ENCODE peak calls at places on chromosomes 1 and 21, in five cellular contexts. One of them, this sample, is unnamed.
A peak's percentile ranks its signal among the peaks of the same experiment; 100 is the strongest.

GRCh38 chr1:21084111-21084510 is 92.6 kb downstream of the EIF4G3 start:
- DNase-seq in activated CD4-positive, alpha-beta T cell treated with anti-CD3 and anti-CD28 coated beads, Interleukin-2, amount 50 U/mL, for 1 hour: no peak
- DNase-seq in neuronal stem cell: no peak
- DNase-seq in GM13977: no peak
- DNase-seq in activated T-helper 1 cell treated with anti-CD3 and anti-CD28 coated beads, Interleukin-12 subunit alpha, Interleukin-12 subunit beta, Interleukin-2, Interleukin-4 antibody, amounts not matched to agents 30 ng/mL and 10 ng/mL and 1 ng/mL, durations not matched to agents 14 hours and 24 hours and 36 hours: no peak
- DNase-seq in this sample: no peak

GRCh38 chr1:106319611-106320010 is 736.9 kb upstream of the PRMT6 start:
- DNase-seq in activated CD4-positive, alpha-beta T cell treated with anti-CD3 and anti-CD28 coated beads, Interleukin-2, amount 50 U/mL, for 1 hour: no peak
- DNase-seq in neuronal stem cell: no peak
- DNase-seq in GM13977: no peak
- DNase-seq in activated T-helper 1 cell treated with anti-CD3 and anti-CD28 coated beads, Interleukin-12 subunit alpha, Interleukin-12 subunit beta, Interleukin-2, Interleukin-4 antibody, amounts not matched to agents 30 ng/mL and 10 ng/mL and 1 ng/mL, durations not matched to agents 14 hours and 24 hours and 36 hours: no peak
- DNase-seq in this sample: no peak

GRCh38 chr1:170321113-170321512 is 175.4 kb downstream of the NTMT2 start:
- DNase-seq in activated CD4-positive, alpha-beta T cell treated with anti-CD3 and anti-CD28 coated beads, Interleukin-2, amount 50 U/mL, for 1 hour: no peak
- DNase-seq in neuronal stem cell: no peak
- DNase-seq in GM13977: no peak
- DNase-seq in activated T-helper 1 cell treated with anti-CD3 and anti-CD28 coated beads, Interleukin-12 subunit alpha, Interleukin-12 subunit beta, Interleukin-2, Interleukin-4 antibody, amounts not matched to agents 30 ng/mL and 10 ng/mL and 1 ng/mL, durations not matched to agents 14 hours and 24 hours and 36 hours: no peak
- DNase-seq in this sample: no peak

GRCh38 chr1:9426291-9426711 is 113.0 kb upstream of the SLC25A33 start:
- DNase-seq in activated CD4-positive, alpha-beta T cell treated with anti-CD3 and anti-CD28 coated beads, Interleukin-2, amount 50 U/mL, for 1 hour: peak; percentile 77
- DNase-seq in neuronal stem cell: no peak
- DNase-seq in GM13977: peak; percentile 82
- DNase-seq in activated T-helper 1 cell treated with anti-CD3 and anti-CD28 coated beads, Interleukin-12 subunit alpha, Interleukin-12 subunit beta, Interleukin-2, Interleukin-4 antibody, amounts not matched to agents 30 ng/mL and 10 ng/mL and 1 ng/mL, durations not matched to agents 14 hours and 24 hours and 36 hours: peak; percentile 76
- DNase-seq in this sample: peak; percentile 56

GRCh38 chr21:38273745-38274544 is 17.2 kb downstream of the KCNJ15 start:
- DNase-seq in activated CD4-positive, alpha-beta T cell treated with anti-CD3 and anti-CD28 coated beads, Interleukin-2, amount 50 U/mL, for 1 hour: no peak
- DNase-seq in neuronal stem cell: no peak
- DNase-seq in GM13977: no peak
- DNase-seq in activated T-helper 1 cell treated with anti-CD3 and anti-CD28 coated beads, Interleukin-12 subunit alpha, Interleukin-12 subunit beta, Interleukin-2, Interleukin-4 antibody, amounts not matched to agents 30 ng/mL and 10 ng/mL and 1 ng/mL, durations not matched to agents 14 hours and 24 hours and 36 hours: no peak
- DNase-seq in this sample: no peak

GRCh38 chr1:34407140-34407539 is 230.4 kb downstream of the C1orf94 start:
- DNase-seq in activated CD4-positive, alpha-beta T cell treated with anti-CD3 and anti-CD28 coated beads, Interleukin-2, amount 50 U/mL, for 1 hour: no peak
- DNase-seq in neuronal stem cell: no peak
- DNase-seq in GM13977: no peak
- DNase-seq in activated T-helper 1 cell treated with anti-CD3 and anti-CD28 coated beads, Interleukin-12 subunit alpha, Interleukin-12 subunit beta, Interleukin-2, Interleukin-4 antibody, amounts not matched to agents 30 ng/mL and 10 ng/mL and 1 ng/mL, durations not matched to agents 14 hours and 24 hours and 36 hours: no peak
- DNase-seq in this sample: no peak

GRCh38 chr1:27487927-27488522 is 1.9 kb downstream of the WASF2 start:
- DNase-seq in activated CD4-positive, alpha-beta T cell treated with anti-CD3 and anti-CD28 coated beads, Interleukin-2, amount 50 U/mL, for 1 hour: no peak
- DNase-seq in neuronal stem cell: no peak
- DNase-seq in GM13977: peak; percentile 24
- DNase-seq in activated T-helper 1 cell treated with anti-CD3 and anti-CD28 coated beads, Interleukin-12 subunit alpha, Interleukin-12 subunit beta, Interleukin-2, Interleukin-4 antibody, amounts not matched to agents 30 ng/mL and 10 ng/mL and 1 ng/mL, durations not matched to agents 14 hours and 24 hours and 36 hours: no peak
- DNase-seq in this sample: no peak

GRCh38 chr1:63732666-63733065 is 41.2 kb upstream of the ROR1 start:
- DNase-seq in activated CD4-positive, alpha-beta T cell treated with anti-CD3 and anti-CD28 coated beads, Interleukin-2, amount 50 U/mL, for 1 hour: no peak
- DNase-seq in neuronal stem cell: no peak
- DNase-seq in GM13977: no peak
- DNase-seq in activated T-helper 1 cell treated with anti-CD3 and anti-CD28 coated beads, Interleukin-12 subunit alpha, Interleukin-12 subunit beta, Interleukin-2, Interleukin-4 antibody, amounts not matched to agents 30 ng/mL and 10 ng/mL and 1 ng/mL, durations not matched to agents 14 hours and 24 hours and 36 hours: no peak
- DNase-seq in this sample: no peak

GRCh38 chr21:44434568-44434925 is 20.8 kb upstream of the LRRC3 start:
- DNase-seq in activated CD4-positive, alpha-beta T cell treated with anti-CD3 and anti-CD28 coated beads, Interleukin-2, amount 50 U/mL, for 1 hour: no peak
- DNase-seq in neuronal stem cell: no peak
- DNase-seq in GM13977: no peak
- DNase-seq in activated T-helper 1 cell treated with anti-CD3 and anti-CD28 coated beads, Interleukin-12 subunit alpha, Interleukin-12 subunit beta, Interleukin-2, Interleukin-4 antibody, amounts not matched to agents 30 ng/mL and 10 ng/mL and 1 ng/mL, durations not matched to agents 14 hours and 24 hours and 36 hours: no peak
- DNase-seq in this sample: no peak

GRCh38 chr1:118861216-118861615 is 126.9 kb downstream of the TBX15 start:
- DNase-seq in activated CD4-positive, alpha-beta T cell treated with anti-CD3 and anti-CD28 coated beads, Interleukin-2, amount 50 U/mL, for 1 hour: no peak
- DNase-seq in neuronal stem cell: no peak
- DNase-seq in GM13977: no peak
- DNase-seq in activated T-helper 1 cell treated with anti-CD3 and anti-CD28 coated beads, Interleukin-12 subunit alpha, Interleukin-12 subunit beta, Interleukin-2, Interleukin-4 antibody, amounts not matched to agents 30 ng/mL and 10 ng/mL and 1 ng/mL, durations not matched to agents 14 hours and 24 hours and 36 hours: no peak
- DNase-seq in this sample: no peak

GRCh38 chr1:58739851-58740466 is 40.1 kb upstream of the MYSM1 start:
- DNase-seq in activated CD4-positive, alpha-beta T cell treated with anti-CD3 and anti-CD28 coated beads, Interleukin-2, amount 50 U/mL, for 1 hour: no peak
- DNase-seq in neuronal stem cell: peak; percentile 52
- DNase-seq in GM13977: peak; percentile 70
- DNase-seq in activated T-helper 1 cell treated with anti-CD3 and anti-CD28 coated beads, Interleukin-12 subunit alpha, Interleukin-12 subunit beta, Interleukin-2, Interleukin-4 antibody, amounts not matched to agents 30 ng/mL and 10 ng/mL and 1 ng/mL, durations not matched to agents 14 hours and 24 hours and 36 hours: no peak
- DNase-seq in this sample: no peak

GRCh38 chr1:240242601-240243144 is 151.0 kb downstream of the FMN2 start:
- DNase-seq in activated CD4-positive, alpha-beta T cell treated with anti-CD3 and anti-CD28 coated beads, Interleukin-2, amount 50 U/mL, for 1 hour: no peak
- DNase-seq in neuronal stem cell: no peak
- DNase-seq in GM13977: no peak
- DNase-seq in activated T-helper 1 cell treated with anti-CD3 and anti-CD28 coated beads, Interleukin-12 subunit alpha, Interleukin-12 subunit beta, Interleukin-2, Interleukin-4 antibody, amounts not matched to agents 30 ng/mL and 10 ng/mL and 1 ng/mL, durations not matched to agents 14 hours and 24 hours and 36 hours: no peak
- DNase-seq in this sample: no peak

GRCh38 chr1:155085504-155086181 is 7.0 kb downstream of the EFNA3 start:
- DNase-seq in activated CD4-positive, alpha-beta T cell treated with anti-CD3 and anti-CD28 coated beads, Interleukin-2, amount 50 U/mL, for 1 hour: peak; percentile 75
- DNase-seq in neuronal stem cell: no peak
- DNase-seq in GM13977: no peak
- DNase-seq in activated T-helper 1 cell treated with anti-CD3 and anti-CD28 coated beads, Interleukin-12 subunit alpha, Interleukin-12 subunit beta, Interleukin-2, Interleukin-4 antibody, amounts not matched to agents 30 ng/mL and 10 ng/mL and 1 ng/mL, durations not matched to agents 14 hours and 24 hours and 36 hours: peak; percentile 59
- DNase-seq in this sample: peak; percentile 82

GRCh38 chr1:167755568-167756145 is 33.9 kb downstream of the MPZL1 start:
- DNase-seq in activated CD4-positive, alpha-beta T cell treated with anti-CD3 and anti-CD28 coated beads, Interleukin-2, amount 50 U/mL, for 1 hour: no peak
- DNase-seq in neuronal stem cell: no peak
- DNase-seq in GM13977: no peak
- DNase-seq in activated T-helper 1 cell treated with anti-CD3 and anti-CD28 coated beads, Interleukin-12 subunit alpha, Interleukin-12 subunit beta, Interleukin-2, Interleukin-4 antibody, amounts not matched to agents 30 ng/mL and 10 ng/mL and 1 ng/mL, durations not matched to agents 14 hours and 24 hours and 36 hours: no peak
- DNase-seq in this sample: no peak

GRCh38 chr21:44880762-44881585 is 7.5 kb upstream of the PTTG1IP start:
- DNase-seq in activated CD4-positive, alpha-beta T cell treated with anti-CD3 and anti-CD28 coated beads, Interleukin-2, amount 50 U/mL, for 1 hour: no peak
- DNase-seq in neuronal stem cell: no peak
- DNase-seq in GM13977: no peak
- DNase-seq in activated T-helper 1 cell treated with anti-CD3 and anti-CD28 coated beads, Interleukin-12 subunit alpha, Interleukin-12 subunit beta, Interleukin-2, Interleukin-4 antibody, amounts not matched to agents 30 ng/mL and 10 ng/mL and 1 ng/mL, durations not matched to agents 14 hours and 24 hours and 36 hours: no peak
- DNase-seq in this sample: no peak

GRCh38 chr1:208103821-208104513 is 140.2 kb downstream of the PLXNA2 start:
- DNase-seq in activated CD4-positive, alpha-beta T cell treated with anti-CD3 and anti-CD28 coated beads, Interleukin-2, amount 50 U/mL, for 1 hour: no peak
- DNase-seq in neuronal stem cell: no peak
- DNase-seq in GM13977: no peak
- DNase-seq in activated T-helper 1 cell treated with anti-CD3 and anti-CD28 coated beads, Interleukin-12 subunit alpha, Interleukin-12 subunit beta, Interleukin-2, Interleukin-4 antibody, amounts not matched to agents 30 ng/mL and 10 ng/mL and 1 ng/mL, durations not matched to agents 14 hours and 24 hours and 36 hours: no peak
- DNase-seq in this sample: no peak

GRCh38 chr1:201264072-201264471 is 19.2 kb upstream of the PKP1 start:
- DNase-seq in activated CD4-positive, alpha-beta T cell treated with anti-CD3 and anti-CD28 coated beads, Interleukin-2, amount 50 U/mL, for 1 hour: no peak
- DNase-seq in neuronal stem cell: no peak
- DNase-seq in GM13977: no peak
- DNase-seq in activated T-helper 1 cell treated with anti-CD3 and anti-CD28 coated beads, Interleukin-12 subunit alpha, Interleukin-12 subunit beta, Interleukin-2, Interleukin-4 antibody, amounts not matched to agents 30 ng/mL and 10 ng/mL and 1 ng/mL, durations not matched to agents 14 hours and 24 hours and 36 hours: no peak
- DNase-seq in this sample: no peak

GRCh38 chr1:183932412-183932811 is 105.1 kb downstream of the COLGALT2 start:
- DNase-seq in activated CD4-positive, alpha-beta T cell treated with anti-CD3 and anti-CD28 coated beads, Interleukin-2, amount 50 U/mL, for 1 hour: no peak
- DNase-seq in neuronal stem cell: no peak
- DNase-seq in GM13977: no peak
- DNase-seq in activated T-helper 1 cell treated with anti-CD3 and anti-CD28 coated beads, Interleukin-12 subunit alpha, Interleukin-12 subunit beta, Interleukin-2, Interleukin-4 antibody, amounts not matched to agents 30 ng/mL and 10 ng/mL and 1 ng/mL, durations not matched to agents 14 hours and 24 hours and 36 hours: no peak
- DNase-seq in this sample: no peak

GRCh38 chr1:42214447-42214871 is 49.9 kb upstream of the GUCA2A start:
- DNase-seq in activated CD4-positive, alpha-beta T cell treated with anti-CD3 and anti-CD28 coated beads, Interleukin-2, amount 50 U/mL, for 1 hour: no peak
- DNase-seq in neuronal stem cell: no peak
- DNase-seq in GM13977: no peak
- DNase-seq in activated T-helper 1 cell treated with anti-CD3 and anti-CD28 coated beads, Interleukin-12 subunit alpha, Interleukin-12 subunit beta, Interleukin-2, Interleukin-4 antibody, amounts not matched to agents 30 ng/mL and 10 ng/mL and 1 ng/mL, durations not matched to agents 14 hours and 24 hours and 36 hours: no peak
- DNase-seq in this sample: no peak

GRCh38 chr21:37430184-37430821 is 63.7 kb downstream of the DYRK1A start:
- DNase-seq in activated CD4-positive, alpha-beta T cell treated with anti-CD3 and anti-CD28 coated beads, Interleukin-2, amount 50 U/mL, for 1 hour: no peak
- DNase-seq in neuronal stem cell: no peak
- DNase-seq in GM13977: no peak
- DNase-seq in activated T-helper 1 cell treated with anti-CD3 and anti-CD28 coated beads, Interleukin-12 subunit alpha, Interleukin-12 subunit beta, Interleukin-2, Interleukin-4 antibody, amounts not matched to agents 30 ng/mL and 10 ng/mL and 1 ng/mL, durations not matched to agents 14 hours and 24 hours and 36 hours: no peak
- DNase-seq in this sample: no peak

GRCh38 chr1:211536606-211537005 is 42.4 kb downstream of the SLC30A1 start:
- DNase-seq in activated CD4-positive, alpha-beta T cell treated with anti-CD3 and anti-CD28 coated beads, Interleukin-2, amount 50 U/mL, for 1 hour: no peak
- DNase-seq in neuronal stem cell: no peak
- DNase-seq in GM13977: no peak
- DNase-seq in activated T-helper 1 cell treated with anti-CD3 and anti-CD28 coated beads, Interleukin-12 subunit alpha, Interleukin-12 subunit beta, Interleukin-2, Interleukin-4 antibody, amounts not matched to agents 30 ng/mL and 10 ng/mL and 1 ng/mL, durations not matched to agents 14 hours and 24 hours and 36 hours: no peak
- DNase-seq in this sample: no peak

GRCh38 chr1:61536722-61537121 is 188.2 kb downstream of the TM2D1 start:
- DNase-seq in activated CD4-positive, alpha-beta T cell treated with anti-CD3 and anti-CD28 coated beads, Interleukin-2, amount 50 U/mL, for 1 hour: no peak
- DNase-seq in neuronal stem cell: no peak
- DNase-seq in GM13977: no peak
- DNase-seq in activated T-helper 1 cell treated with anti-CD3 and anti-CD28 coated beads, Interleukin-12 subunit alpha, Interleukin-12 subunit beta, Interleukin-2, Interleukin-4 antibody, amounts not matched to agents 30 ng/mL and 10 ng/mL and 1 ng/mL, durations not matched to agents 14 hours and 24 hours and 36 hours: no peak
- DNase-seq in this sample: no peak

GRCh38 chr21:41054206-41054605 is 113.8 kb upstream of the BACE2 start:
- DNase-seq in activated CD4-positive, alpha-beta T cell treated with anti-CD3 and anti-CD28 coated beads, Interleukin-2, amount 50 U/mL, for 1 hour: no peak
- DNase-seq in neuronal stem cell: no peak
- DNase-seq in GM13977: no peak
- DNase-seq in activated T-helper 1 cell treated with anti-CD3 and anti-CD28 coated beads, Interleukin-12 subunit alpha, Interleukin-12 subunit beta, Interleukin-2, Interleukin-4 antibody, amounts not matched to agents 30 ng/mL and 10 ng/mL and 1 ng/mL, durations not matched to agents 14 hours and 24 hours and 36 hours: no peak
- DNase-seq in this sample: no peak

GRCh38 chr1:36203554-36204346 is 20.5 kb upstream of the THRAP3 start:
- DNase-seq in activated CD4-positive, alpha-beta T cell treated with anti-CD3 and anti-CD28 coated beads, Interleukin-2, amount 50 U/mL, for 1 hour: no peak
- DNase-seq in neuronal stem cell: no peak
- DNase-seq in GM13977: no peak
- DNase-seq in activated T-helper 1 cell treated with anti-CD3 and anti-CD28 coated beads, Interleukin-12 subunit alpha, Interleukin-12 subunit beta, Interleukin-2, Interleukin-4 antibody, amounts not matched to agents 30 ng/mL and 10 ng/mL and 1 ng/mL, durations not matched to agents 14 hours and 24 hours and 36 hours: no peak
- DNase-seq in this sample: no peak

GRCh38 chr21:26169061-26169610 is 1.4 kb downstream of the APP start:
- DNase-seq in activated CD4-positive, alpha-beta T cell treated with anti-CD3 and anti-CD28 coated beads, Interleukin-2, amount 50 U/mL, for 1 hour: peak; percentile 42
- DNase-seq in neuronal stem cell: peak; percentile 37
- DNase-seq in GM13977: peak; percentile 79
- DNase-seq in activated T-helper 1 cell treated with anti-CD3 and anti-CD28 coated beads, Interleukin-12 subunit alpha, Interleukin-12 subunit beta, Interleukin-2, Interleukin-4 antibody, amounts not matched to agents 30 ng/mL and 10 ng/mL and 1 ng/mL, durations not matched to agents 14 hours and 24 hours and 36 hours: peak; percentile 25
- DNase-seq in this sample: peak; percentile 21

GRCh38 chr21:38818336-38818723 is 12.6 kb downstream of the ETS2 start:
- DNase-seq in activated CD4-positive, alpha-beta T cell treated with anti-CD3 and anti-CD28 coated beads, Interleukin-2, amount 50 U/mL, for 1 hour: no peak
- DNase-seq in neuronal stem cell: no peak
- DNase-seq in GM13977: no peak
- DNase-seq in activated T-helper 1 cell treated with anti-CD3 and anti-CD28 coated beads, Interleukin-12 subunit alpha, Interleukin-12 subunit beta, Interleukin-2, Interleukin-4 antibody, amounts not matched to agents 30 ng/mL and 10 ng/mL and 1 ng/mL, durations not matched to agents 14 hours and 24 hours and 36 hours: no peak
- DNase-seq in this sample: no peak

GRCh38 chr1:156489166-156489934 is 11.2 kb downstream of the MEF2D start:
- DNase-seq in activated CD4-positive, alpha-beta T cell treated with anti-CD3 and anti-CD28 coated beads, Interleukin-2, amount 50 U/mL, for 1 hour: peak; percentile 36
- DNase-seq in neuronal stem cell: no peak
- DNase-seq in GM13977: no peak
- DNase-seq in activated T-helper 1 cell treated with anti-CD3 and anti-CD28 coated beads, Interleukin-12 subunit alpha, Interleukin-12 subunit beta, Interleukin-2, Interleukin-4 antibody, amounts not matched to agents 30 ng/mL and 10 ng/mL and 1 ng/mL, durations not matched to agents 14 hours and 24 hours and 36 hours: no peak
- DNase-seq in this sample: peak; percentile 67

GRCh38 chr1:2137257-2138121 is 57.1 kb downstream of the FAAP20 start:
- DNase-seq in activated CD4-positive, alpha-beta T cell treated with anti-CD3 and anti-CD28 coated beads, Interleukin-2, amount 50 U/mL, for 1 hour: no peak
- DNase-seq in neuronal stem cell: no peak
- DNase-seq in GM13977: no peak
- DNase-seq in activated T-helper 1 cell treated with anti-CD3 and anti-CD28 coated beads, Interleukin-12 subunit alpha, Interleukin-12 subunit beta, Interleukin-2, Interleukin-4 antibody, amounts not matched to agents 30 ng/mL and 10 ng/mL and 1 ng/mL, durations not matched to agents 14 hours and 24 hours and 36 hours: no peak
- DNase-seq in this sample: no peak

GRCh38 chr1:232937741-232938375 is 12.6 kb upstream of the NTPCR start:
- DNase-seq in activated CD4-positive, alpha-beta T cell treated with anti-CD3 and anti-CD28 coated beads, Interleukin-2, amount 50 U/mL, for 1 hour: no peak
- DNase-seq in neuronal stem cell: no peak
- DNase-seq in GM13977: no peak
- DNase-seq in activated T-helper 1 cell treated with anti-CD3 and anti-CD28 coated beads, Interleukin-12 subunit alpha, Interleukin-12 subunit beta, Interleukin-2, Interleukin-4 antibody, amounts not matched to agents 30 ng/mL and 10 ng/mL and 1 ng/mL, durations not matched to agents 14 hours and 24 hours and 36 hours: no peak
- DNase-seq in this sample: no peak

GRCh38 chr1:3391711-3392110 is 62.8 kb upstream of the ARHGEF16 start:
- DNase-seq in activated CD4-positive, alpha-beta T cell treated with anti-CD3 and anti-CD28 coated beads, Interleukin-2, amount 50 U/mL, for 1 hour: no peak
- DNase-seq in neuronal stem cell: peak; percentile 47
- DNase-seq in GM13977: no peak
- DNase-seq in activated T-helper 1 cell treated with anti-CD3 and anti-CD28 coated beads, Interleukin-12 subunit alpha, Interleukin-12 subunit beta, Interleukin-2, Interleukin-4 antibody, amounts not matched to agents 30 ng/mL and 10 ng/mL and 1 ng/mL, durations not matched to agents 14 hours and 24 hours and 36 hours: no peak
- DNase-seq in this sample: no peak

GRCh38 chr1:66302810-66303209 is 231.1 kb upstream of the SGIP1 start:
- DNase-seq in activated CD4-positive, alpha-beta T cell treated with anti-CD3 and anti-CD28 coated beads, Interleukin-2, amount 50 U/mL, for 1 hour: no peak
- DNase-seq in neuronal stem cell: no peak
- DNase-seq in GM13977: no peak
- DNase-seq in activated T-helper 1 cell treated with anti-CD3 and anti-CD28 coated beads, Interleukin-12 subunit alpha, Interleukin-12 subunit beta, Interleukin-2, Interleukin-4 antibody, amounts not matched to agents 30 ng/mL and 10 ng/mL and 1 ng/mL, durations not matched to agents 14 hours and 24 hours and 36 hours: no peak
- DNase-seq in this sample: no peak

GRCh38 chr1:172781513-172782140 is 122.7 kb downstream of the FASLG start:
- DNase-seq in activated CD4-positive, alpha-beta T cell treated with anti-CD3 and anti-CD28 coated beads, Interleukin-2, amount 50 U/mL, for 1 hour: no peak
- DNase-seq in neuronal stem cell: no peak
- DNase-seq in GM13977: peak; percentile 14
- DNase-seq in activated T-helper 1 cell treated with anti-CD3 and anti-CD28 coated beads, Interleukin-12 subunit alpha, Interleukin-12 subunit beta, Interleukin-2, Interleukin-4 antibody, amounts not matched to agents 30 ng/mL and 10 ng/mL and 1 ng/mL, durations not matched to agents 14 hours and 24 hours and 36 hours: no peak
- DNase-seq in this sample: no peak

GRCh38 chr1:59017501-59018231 is 233.8 kb upstream of the JUN start:
- DNase-seq in activated CD4-positive, alpha-beta T cell treated with anti-CD3 and anti-CD28 coated beads, Interleukin-2, amount 50 U/mL, for 1 hour: no peak
- DNase-seq in neuronal stem cell: no peak
- DNase-seq in GM13977: no peak
- DNase-seq in activated T-helper 1 cell treated with anti-CD3 and anti-CD28 coated beads, Interleukin-12 subunit alpha, Interleukin-12 subunit beta, Interleukin-2, Interleukin-4 antibody, amounts not matched to agents 30 ng/mL and 10 ng/mL and 1 ng/mL, durations not matched to agents 14 hours and 24 hours and 36 hours: no peak
- DNase-seq in this sample: no peak

GRCh38 chr1:245715970-245716369 is 561.2 kb downstream of the KIF26B start:
- DNase-seq in activated CD4-positive, alpha-beta T cell treated with anti-CD3 and anti-CD28 coated beads, Interleukin-2, amount 50 U/mL, for 1 hour: no peak
- DNase-seq in neuronal stem cell: no peak
- DNase-seq in GM13977: no peak
- DNase-seq in activated T-helper 1 cell treated with anti-CD3 and anti-CD28 coated beads, Interleukin-12 subunit alpha, Interleukin-12 subunit beta, Interleukin-2, Interleukin-4 antibody, amounts not matched to agents 30 ng/mL and 10 ng/mL and 1 ng/mL, durations not matched to agents 14 hours and 24 hours and 36 hours: no peak
- DNase-seq in this sample: no peak

GRCh38 chr1:61457526-61457925 is 267.4 kb downstream of the TM2D1 start:
- DNase-seq in activated CD4-positive, alpha-beta T cell treated with anti-CD3 and anti-CD28 coated beads, Interleukin-2, amount 50 U/mL, for 1 hour: no peak
- DNase-seq in neuronal stem cell: no peak
- DNase-seq in GM13977: no peak
- DNase-seq in activated T-helper 1 cell treated with anti-CD3 and anti-CD28 coated beads, Interleukin-12 subunit alpha, Interleukin-12 subunit beta, Interleukin-2, Interleukin-4 antibody, amounts not matched to agents 30 ng/mL and 10 ng/mL and 1 ng/mL, durations not matched to agents 14 hours and 24 hours and 36 hours: no peak
- DNase-seq in this sample: no peak

GRCh38 chr1:227058321-227058751 is 118.2 kb downstream of the COQ8A start:
- DNase-seq in activated CD4-positive, alpha-beta T cell treated with anti-CD3 and anti-CD28 coated beads, Interleukin-2, amount 50 U/mL, for 1 hour: no peak
- DNase-seq in neuronal stem cell: no peak
- DNase-seq in GM13977: no peak
- DNase-seq in activated T-helper 1 cell treated with anti-CD3 and anti-CD28 coated beads, Interleukin-12 subunit alpha, Interleukin-12 subunit beta, Interleukin-2, Interleukin-4 antibody, amounts not matched to agents 30 ng/mL and 10 ng/mL and 1 ng/mL, durations not matched to agents 14 hours and 24 hours and 36 hours: no peak
- DNase-seq in this sample: no peak